ENCODE peak calls at places on chromosome 19, in six cellular contexts. O is PC-3; P is transverse colon; S is IMR-90; Z is effector memory CD4-positive, alpha-beta T cell; W is GM23338. E is an unnamed sample.

GRCh38 chr19:5594521-5594950 is 26.8 kb upstream of the TINCR start:
- DNase-seq in O (no peak), P (peak; percentile 29), S (no peak), Z (no peak), W (no peak), E (peak; percentile 95)

GRCh38 chr19:39335168-39335567 is 675 bp downstream of the GMFG start:
- DNase-seq in O (no peak), P (no peak), S (no peak), Z (no peak), W (no peak), E (no peak)

GRCh38 chr19:13231663-13232062 is 81.5 kb downstream of the IER2 start:
- DNase-seq in O (no peak), P (no peak), S (no peak), Z (no peak), W (no peak), E (no peak)

GRCh38 chr19:45772912-45773311 is 3.9 kb upstream of the SIX5 start:
- DNase-seq in O (no peak), P (no peak), S (no peak), Z (no peak), W (no peak), E (no peak)

GRCh38 chr19:9885077-9885552 is 50.0 kb downstream of the PIN1 start:
- DNase-seq in O (peak; percentile 23), P (no peak), S (peak; percentile 23), Z (no peak), W (peak; percentile 56), E (no peak)

GRCh38 chr19:14550201-14550754 is 20.9 kb downstream of the TECR start:
- DNase-seq in O (peak; percentile 50), P (peak; percentile 85), S (no peak), Z (no peak), W (no peak), E (peak; percentile 63)

GRCh38 chr19:42284641-42285341 is 15.7 kb downstream of the CIC start:
- DNase-seq in O (no peak), P (no peak), S (no peak), Z (no peak), W (peak; percentile 39), E (no peak)

GRCh38 chr19:45771331-45771933 is 2.4 kb upstream of the SIX5 start:
- DNase-seq in O (no peak), P (no peak), S (no peak), Z (no peak), W (peak; percentile 62), E (no peak)

GRCh38 chr19:5395996-5396939 is 55.7 kb upstream of the PTPRS start:
- DNase-seq in O (no peak), P (no peak), S (no peak), Z (no peak), W (peak; percentile 53), E (no peak)

GRCh38 chr19:13959141-13959961 is 7.0 kb downstream of the DCAF15 start:
- DNase-seq in O (no peak), P (no peak), S (no peak), Z (no peak), W (no peak), E (no peak)

GRCh38 chr19:58543826-58544590 is at the start of gene TRIM28:
- DNase-seq in O (peak; percentile 99), P (peak; percentile 99), S (peak; percentile 99), Z (peak; percentile 100), W (peak; percentile 98), E (peak; percentile 98)

GRCh38 chr19:6233051-6233826 is 46.5 kb downstream of the MLLT1 start:
- DNase-seq in O (no peak), P (no peak), S (peak; percentile 43), Z (no peak), W (no peak), E (peak; percentile 46)

GRCh38 chr19:5054551-5055456 is 85.9 kb downstream of the KDM4B start:
- DNase-seq in O (no peak), P (no peak), S (no peak), Z (no peak), W (no peak), E (no peak)

GRCh38 chr19:30784850-30785459 is 412.8 kb downstream of the ZNF536 start:
- DNase-seq in O (peak; percentile 3), P (peak; percentile 65), S (peak; percentile 26), Z (peak; percentile 10), W (peak; percentile 82), E (peak; percentile 50)

GRCh38 chr19:13262450-13262849 is 112.2 kb downstream of the IER2 start:
- DNase-seq in O (peak; percentile 88), P (no peak), S (peak; percentile 61), Z (no peak), W (peak; percentile 59), E (peak; percentile 70)

DNA sequence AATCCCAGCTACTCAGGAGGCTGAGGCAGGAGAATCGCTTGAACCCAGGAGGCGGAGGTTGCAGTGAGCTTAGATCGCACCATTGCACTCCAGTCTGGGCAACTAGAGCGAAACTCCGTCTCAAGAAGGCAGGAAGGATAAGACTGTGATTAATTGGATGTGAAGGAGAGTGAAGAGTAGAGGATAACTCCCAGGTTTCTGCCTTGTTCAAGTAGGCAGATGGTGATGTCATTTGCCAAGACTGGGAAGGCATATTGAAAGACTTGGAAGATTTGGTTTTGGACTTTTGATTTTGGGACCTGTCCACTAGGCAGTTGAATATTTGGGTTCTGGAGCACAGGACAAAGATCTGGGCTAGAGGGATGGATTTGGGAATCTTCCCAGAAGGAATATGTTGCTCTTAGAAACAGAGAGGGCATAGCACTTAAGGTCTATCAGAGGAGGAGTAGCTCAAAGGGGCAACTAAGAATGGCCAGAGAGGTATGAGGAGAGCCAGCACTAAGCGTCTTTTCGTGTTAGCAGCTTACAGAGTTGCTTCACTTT is 20.0 kb downstream of the GARRE1 start:
- DNase-seq in O (no peak), P (no peak), S (peak; percentile 26), Z (no peak), W (no peak), E (no peak)
- H3K4me1 ChIP-seq in O (peaks cover 23% of the 10 kb centered on the region), P (peaks cover 16% of the 10 kb centered on the region), S (peaks cover 36% of the 10 kb centered on the region), Z (peaks cover 43% of the 10 kb centered on the region), W (peaks cover 9% of the 10 kb centered on the region), E (no peaks in the 10 kb centered on the region)

GRCh38 chr19:17021328-17021727 is 5.3 kb downstream of the CPAMD8 start:
- DNase-seq in O (no peak), P (no peak), S (no peak), Z (no peak), W (no peak), E (no peak)

GRCh38 chr19:17021793-17022590 is 4.6 kb downstream of the CPAMD8 start:
- DNase-seq in O (peak; percentile 88), P (no peak), S (peak; percentile 26), Z (no peak), W (no peak), E (no peak)

GRCh38 chr19:17026041-17026658 is 460 bp downstream of the CPAMD8 start:
- DNase-seq in O (no peak), P (peak; percentile 26), S (no peak), Z (no peak), W (peak; percentile 32), E (no peak)

GRCh38 chr19:17025361-17025760 is 1.2 kb downstream of the CPAMD8 start:
- DNase-seq in O (no peak), P (no peak), S (no peak), Z (no peak), W (no peak), E (no peak)

DNA sequence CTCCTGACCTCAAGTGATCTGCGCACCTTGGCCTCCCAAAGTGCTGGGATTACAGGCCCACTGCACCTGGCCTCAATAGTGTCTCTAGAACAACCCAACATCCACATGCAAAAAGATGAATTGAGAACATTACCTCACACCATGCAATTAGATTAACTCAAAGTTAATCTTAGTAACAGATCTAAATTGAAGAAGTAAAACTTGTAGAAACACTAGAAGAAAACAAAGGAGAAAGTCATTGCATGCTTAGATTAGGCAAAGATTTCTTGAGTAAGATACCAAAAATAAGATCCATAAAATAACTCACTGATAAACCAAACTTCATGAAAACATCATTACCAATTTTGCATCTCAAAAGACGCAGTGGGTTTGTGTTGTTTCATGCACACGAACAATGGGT is 2.8 kb downstream of the CPAMD8 start:
- DNase-seq in O (no peak), P (no peak), S (no peak), Z (no peak), W (no peak), E (no peak)
- H3K4me1 ChIP-seq in O (peaks cover 21% of the 10 kb centered on the region), P (no peaks in the 10 kb centered on the region), S (peaks cover 2% of the 10 kb centered on the region), Z (peaks cover 7% of the 10 kb centered on the region), W (peaks cover 12% of the 10 kb centered on the region), E (no peaks in the 10 kb centered on the region)

GRCh38 chr19:34786236-34786635 is 13.2 kb upstream of the ZNF599 start:
- DNase-seq in O (no peak), P (no peak), S (no peak), Z (no peak), W (no peak), E (no peak)

GRCh38 chr19:34788074-34788473 is 15.1 kb upstream of the ZNF599 start:
- DNase-seq in O (no peak), P (no peak), S (no peak), Z (no peak), W (no peak), E (no peak)

DNA sequence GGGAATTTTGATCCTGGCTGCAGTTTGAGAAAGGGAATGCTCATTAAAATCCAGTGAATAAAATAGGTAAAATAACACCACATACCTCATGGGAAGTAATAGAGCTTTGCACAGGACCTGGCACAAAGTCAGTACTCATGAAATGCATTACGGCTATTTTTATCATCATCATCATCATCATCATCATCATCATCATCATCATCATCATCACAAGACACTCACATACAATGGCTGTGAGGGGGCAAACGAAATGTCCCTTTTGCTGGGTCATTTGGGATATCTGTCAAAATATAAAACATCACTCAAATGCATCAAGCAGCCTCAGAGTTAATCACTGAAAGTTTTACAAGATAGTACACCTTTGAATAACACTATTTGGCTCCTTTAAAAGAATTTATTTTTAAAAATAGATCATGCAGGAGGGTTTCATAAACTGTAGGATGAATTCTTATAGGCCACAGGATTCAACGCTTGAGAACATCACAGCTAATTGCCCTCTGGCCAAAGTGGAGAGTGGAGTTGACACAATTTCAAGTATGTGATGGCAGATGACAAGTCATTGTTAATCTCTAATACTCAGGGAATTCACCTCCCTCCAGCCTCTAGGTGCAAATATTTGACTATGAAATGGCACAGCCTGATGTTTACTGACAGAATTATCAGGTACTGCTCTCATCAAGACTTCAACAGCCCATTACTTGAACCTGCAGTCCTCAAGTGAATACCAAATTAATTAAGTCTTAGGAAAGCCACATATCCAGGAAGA is 14.2 kb upstream of the ZNF599 start:
- DNase-seq in O (no peak), P (no peak), S (no peak), Z (no peak), W (no peak), E (no peak)
- H3K4me1 ChIP-seq in O (no peaks in the 10 kb centered on the region), P (no peaks in the 10 kb centered on the region), S (no peaks in the 10 kb centered on the region), Z (no peaks in the 10 kb centered on the region), W (no peaks in the 10 kb centered on the region), E (no peaks in the 10 kb centered on the region)

GRCh38 chr19:7371001-7371400 is 22.3 kb downstream of the ARHGEF18 start:
- DNase-seq in O (no peak), P (no peak), S (no peak), Z (no peak), W (no peak), E (no peak)
- H3K4me1 ChIP-seq in O (peaks cover 7% of the 10 kb centered on the region), P (peaks cover 3% of the 10 kb centered on the region), S (no peaks in the 10 kb centered on the region), Z (no peaks in the 10 kb centered on the region), W (no peaks in the 10 kb centered on the region), E (no peaks in the 10 kb centered on the region)

GRCh38 chr19:18729933-18730530 is 46.6 kb downstream of the CRTC1 start:
- DNase-seq in O (no peak), P (no peak), S (no peak), Z (no peak), W (no peak), E (no peak)
- H3K4me1 ChIP-seq in O (no peaks in the 10 kb centered on the region), P (no peaks in the 10 kb centered on the region), S (peaks cover 11% of the 10 kb centered on the region), Z (no peaks in the 10 kb centered on the region), W (no peaks in the 10 kb centered on the region), E (peaks cover 2% of the 10 kb centered on the region)